ENCODE peak calls at places on chromosome 2, in nine cellular contexts. B, T, P, V, F, X, C, K and S are unnamed samples.

GRCh38 chr2:80126596-80127189 is 177.9 kb downstream of the LRRTM1 start:
- DNase-seq in B (no peak), T (no peak), P (no peak), V (no peak), F (no peak), X (peak; percentile 21), C (no peak), K (no peak), S (no peak)

GRCh38 chr2:9336534-9337354 is 86.6 kb downstream of the ITGB1BP1 start:
- DNase-seq in B (no peak), T (peak; percentile 98), P (peak; percentile 85), V (no peak), F (no peak), X (peak; percentile 77), C (peak; percentile 90), K (no peak), S (peak; percentile 49)

GRCh38 chr2:180006236-180006635 is 861 bp downstream of the CWC22 start:
- DNase-seq in B (no peak), T (no peak), P (no peak), V (no peak), F (no peak), X (no peak), C (no peak), K (no peak), S (no peak)

GRCh38 chr2:175008009-175008408 is 2.8 kb upstream of the CHN1 start:
- DNase-seq in B (no peak), T (no peak), P (no peak), V (no peak), F (no peak), X (no peak), C (no peak), K (no peak), S (no peak)

GRCh38 chr2:186603208-186603765 is 13.4 kb downstream of the ITGAV start:
- DNase-seq in B (no peak), T (no peak), P (no peak), V (no peak), F (no peak), X (no peak), C (no peak), K (no peak), S (no peak)

GRCh38 chr2:129819855-129820254 is 159.6 kb upstream of the RAB6C start:
- DNase-seq in B (no peak), T (no peak), P (no peak), V (no peak), F (no peak), X (no peak), C (no peak), K (no peak), S (no peak)

GRCh38 chr2:76978064-76978463 is 544.1 kb downstream of the LRRTM4 start:
- DNase-seq in B (no peak), T (no peak), P (no peak), V (no peak), F (no peak), X (no peak), C (no peak), K (no peak), S (no peak)

GRCh38 chr2:9715238-9715637 is 84.4 kb upstream of the YWHAQ start:
- DNase-seq in B (no peak), T (no peak), P (no peak), V (no peak), F (no peak), X (no peak), C (no peak), K (no peak), S (no peak)

GRCh38 chr2:15158117-15158516 is 403.0 kb downstream of the NBAS start:
- DNase-seq in B (no peak), T (no peak), P (no peak), V (no peak), F (peak; percentile 32), X (no peak), C (peak; percentile 18), K (no peak), S (no peak)

GRCh38 chr2:675460-675859 is 1.7 kb downstream of the TMEM18 start:
- DNase-seq in B (no peak), T (no peak), P (no peak), V (no peak), F (no peak), X (no peak), C (no peak), K (no peak), S (no peak)

GRCh38 chr2:238970553-238971081 is 122.7 kb downstream of the TWIST2 start:
- DNase-seq in B (peak; percentile 26), T (peak; percentile 74), P (peak; percentile 62), V (no peak), F (peak; percentile 68), X (peak; percentile 89), C (peak; percentile 6), K (no peak), S (peak; percentile 76)

GRCh38 chr2:42844901-42845685 is 52.7 kb upstream of the HAAO start:
- DNase-seq in B (no peak), T (no peak), P (no peak), V (no peak), F (no peak), X (peak; percentile 74), C (no peak), K (no peak), S (no peak)